ENCODE peak calls at places on chromosomes 11 and 22, in nine cellular contexts. Y is hepatocyte; G is endothelial cell; R is tibial artery; Z is activated B cell treated with CpG ODN at 0.5 μM for 24 hours; U is lower leg skin; T is psoas muscle; F is CD8-positive, alpha-beta T cell; L is cardiac muscle cell. C is an unnamed sample.
A peak's percentile ranks its signal among the peaks of the same experiment; 100 is the strongest.

GRCh38 chr11:130790689-130791088 is 125.6 kb downstream of the SNX19 start:
- DNase-seq in T (no peak), F (no peak), G (no peak), Z (no peak), Y (no peak), R (no peak), U (no peak), L (no peak), C (no peak)

GRCh38 chr22:21939392-21940319 is 13.0 kb downstream of the PPM1F start:
- DNase-seq in T (no peak), L (no peak), Z (no peak), Y (no peak), R (no peak), U (no peak), F (no peak), G (no peak), C (no peak)

GRCh38 chr11:127412722-127413121 is 412.2 kb upstream of the KIRREL3 start:
- DNase-seq in G (no peak), Y (no peak), Z (no peak), R (no peak), U (no peak), F (no peak), L (no peak), T (no peak), C (no peak)

GRCh38 chr11:67486481-67487195 is 3.8 kb downstream of the AIP start:
- DNase-seq in Z (no peak), T (no peak), F (no peak), G (no peak), Y (no peak), U (no peak), L (no peak), R (no peak), C (no peak)

GRCh38 chr11:69241844-69242582 is 51.9 kb upstream of the MYEOV start:
- DNase-seq in G (no peak), Y (no peak), T (no peak), Z (no peak), R (no peak), U (peak; percentile 52), F (no peak), L (no peak), C (no peak)

GRCh38 chr11:95729462-95729861 is 60.1 kb downstream of the FAM76B start:
- DNase-seq in T (no peak), Y (no peak), U (no peak), F (no peak), Z (no peak), R (no peak), L (no peak), G (no peak), C (no peak)

GRCh38 chr22:17334054-17334453 is 35.2 kb upstream of the CECR2 start:
- DNase-seq in U (no peak), T (no peak), Z (no peak), R (no peak), G (no peak), L (no peak), Y (no peak), F (no peak), C (no peak)

GRCh38 chr11:97567801-97568200 is 1178.0 kb downstream of the JRKL start:
- DNase-seq in Z (no peak), G (no peak), F (no peak), T (no peak), U (no peak), L (peak; percentile 30), R (no peak), Y (no peak), C (no peak)

GRCh38 chr22:19143212-19143611 is 1.2 kb downstream of the ESS2 start:
- DNase-seq in Z (no peak), G (no peak), U (no peak), F (no peak), L (no peak), T (no peak), Y (no peak), R (no peak), C (no peak)

GRCh38 chr11:19474954-19475811 is 234.4 kb upstream of the E2F8 start:
- DNase-seq in G (no peak), Z (no peak), U (no peak), T (no peak), R (no peak), F (no peak), L (no peak), Y (no peak), C (no peak)

GRCh38 chr22:43060213-43060612 is 29.0 kb downstream of the TTLL1 start:
- DNase-seq in R (no peak), Z (no peak), U (no peak), T (peak; percentile 58), G (peak; percentile 82), F (no peak), L (peak; percentile 26), Y (peak; percentile 36), C (peak; percentile 25)

GRCh38 chr22:44023404-44024287 is 456 bp upstream of the PARVB start:
- DNase-seq in Z (peak; percentile 67), U (no peak), L (peak; percentile 46), T (peak; percentile 80), F (no peak), R (peak; percentile 71), G (peak; percentile 48), Y (peak; percentile 65), C (peak; percentile 19)

GRCh38 chr11:85721191-85721590 is 35.2 kb upstream of the CCDC89 start:
- DNase-seq in R (no peak), Z (no peak), U (no peak), G (no peak), F (no peak), Y (no peak), L (no peak), T (no peak), C (no peak)

GRCh38 chr11:85723088-85723487 is 37.1 kb upstream of the CCDC89 start:
- DNase-seq in Y (no peak), G (no peak), Z (no peak), L (no peak), T (no peak), R (no peak), U (no peak), F (no peak), C (no peak)

GRCh38 chr11:85717360-85717927 is 31.4 kb upstream of the CCDC89 start:
- DNase-seq in G (no peak), T (no peak), U (no peak), F (no peak), L (no peak), Z (no peak), Y (no peak), R (no peak), C (no peak)

GRCh38 chr11:85718126-85718943 is 32.3 kb upstream of the CCDC89 start:
- DNase-seq in T (no peak), L (no peak), R (no peak), F (no peak), Z (no peak), G (no peak), U (no peak), Y (no peak), C (no peak)

GRCh38 chr11:85718991-85719807 is 33.2 kb upstream of the CCDC89 start:
- DNase-seq in T (peak; percentile 61), L (peak; percentile 92), R (peak; percentile 71), F (no peak), Z (no peak), G (no peak), U (peak; percentile 85), Y (peak; percentile 45), C (no peak)
- TF ChIP-seq CTCF in T (no peak), L (no peak), R (no peak), F (no peak), Z (no peak), G (no peak), U (no peak), Y (no peak), C (no peak)

DNA sequence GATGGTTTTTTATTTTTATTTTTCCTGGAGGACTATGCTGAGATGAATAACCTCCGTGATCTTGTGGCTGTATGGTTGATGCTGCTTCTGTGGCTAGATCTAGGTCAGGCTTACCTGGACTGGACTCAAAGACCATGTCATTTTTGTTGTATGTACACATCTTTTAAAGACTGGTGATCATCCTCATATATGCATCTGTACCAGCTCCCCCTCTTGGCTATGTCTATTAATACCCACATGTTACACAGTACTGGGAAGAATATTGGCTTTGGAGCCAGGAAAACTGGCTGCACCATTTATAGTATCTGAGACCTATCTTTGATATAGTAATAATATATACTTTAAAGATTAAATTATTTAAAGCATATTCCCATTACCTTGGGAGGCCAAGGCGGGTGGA is 18.4 kb upstream of the PITPNB start:
- DNase-seq in R (no peak), G (no peak), L (peak; percentile 18), U (no peak), T (no peak), Z (no peak), Y (no peak), F (no peak), C (no peak)
- TF ChIP-seq CTCF in R (no peak), G (no peak), L (peak; percentile 29), U (no peak), T (no peak), Z (no peak), Y (no peak), F (no peak), C (no peak)

DNA sequence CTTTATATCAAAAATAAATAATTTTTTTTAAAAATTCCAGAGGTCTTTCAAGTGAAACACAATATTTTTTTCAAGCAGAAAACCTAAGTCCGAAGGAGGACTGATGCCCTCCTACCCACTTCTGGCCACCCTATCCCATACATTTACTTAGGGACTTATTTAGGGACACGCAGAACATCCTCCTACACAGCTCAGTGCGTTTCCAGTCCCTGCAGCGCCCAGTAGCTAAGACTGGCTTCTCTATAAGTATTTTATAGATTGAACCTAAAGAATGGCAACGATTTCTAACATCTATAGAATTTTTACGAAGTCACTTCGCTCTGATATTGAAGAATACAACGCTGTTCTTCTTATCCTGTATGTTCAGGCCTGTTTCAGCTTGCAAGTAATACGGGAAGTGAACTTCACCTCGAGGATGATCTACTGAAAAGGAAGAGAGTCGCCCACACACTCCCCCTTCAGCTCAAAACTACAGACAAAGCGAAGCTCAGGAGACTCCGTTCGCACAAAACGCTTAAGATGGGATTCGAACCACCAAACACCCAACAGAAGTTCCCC is 341 bp downstream of the CHEK2 start:
- DNase-seq in F (no peak), L (no peak), Z (no peak), U (no peak), G (no peak), R (no peak), Y (no peak), T (no peak), C (no peak)
- TF ChIP-seq CTCF in F (no peak), L (peak; percentile 10), Z (no peak), U (no peak), G (no peak), R (no peak), Y (no peak), T (no peak), C (no peak)

DNA sequence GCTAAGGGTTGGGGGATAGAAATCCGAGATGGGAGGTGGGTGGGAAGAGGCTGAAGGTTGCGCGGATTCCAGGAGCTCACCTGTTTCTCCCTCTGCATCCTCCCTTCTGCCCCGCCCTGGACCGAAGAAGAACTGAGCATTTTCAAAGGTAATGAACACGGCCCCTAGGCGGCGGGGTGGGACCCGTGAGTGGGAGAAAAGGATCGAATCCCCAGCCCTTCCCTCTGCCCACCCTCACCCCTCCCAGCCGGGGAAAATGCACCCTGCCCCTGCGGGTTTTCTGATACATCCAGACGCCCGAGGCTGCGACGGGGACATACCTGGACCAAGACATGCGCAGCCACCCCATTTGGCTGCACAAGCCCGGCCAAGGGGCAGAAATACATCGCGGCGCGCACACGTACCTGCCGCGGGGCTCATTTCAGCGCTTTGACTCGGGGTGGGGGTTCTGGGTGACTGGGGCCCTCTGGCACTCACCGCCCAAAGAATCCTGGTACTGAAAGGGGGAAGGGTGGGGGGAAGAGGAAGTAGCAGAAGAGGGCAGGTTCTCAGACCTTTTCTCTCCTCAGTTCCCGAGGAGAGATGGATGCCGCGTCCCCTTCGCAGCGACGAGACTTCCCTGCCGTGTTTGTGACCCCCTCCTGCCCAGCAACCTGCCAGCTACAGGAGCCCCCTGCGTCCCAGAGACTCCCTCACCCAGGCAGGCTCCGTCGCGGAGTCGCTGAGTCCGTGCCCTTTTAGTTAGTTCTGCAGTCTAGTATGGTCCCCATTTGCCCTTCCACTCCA is 6.0 kb downstream of the VSIG2 start:
- DNase-seq in U (no peak), L (no peak), Z (no peak), Y (peak; percentile 60), G (no peak), R (no peak), T (no peak), F (no peak), C (no peak)
- TF ChIP-seq CTCF in U (no peak), L (peak; percentile 36), Z (no peak), Y (peak; percentile 25), G (peak; percentile 38), R (no peak), T (no peak), F (no peak), C (no peak)